ENCODE peak calls at places on chromosomes 3 and 15, in five cellular contexts. One of them, this sample, is unnamed.

GRCh38 chr15:78317145-78317836 is 17.9 kb upstream of the SKIC8 start:
- DNase-seq in HepG2: no peak
- DNase-seq in HEK293T: no peak
- DNase-seq in K562: peak; percentile 60
- DNase-seq in WTC11: no peak
- DNase-seq in this sample: no peak

GRCh38 chr3:43102773-43103480 is 3.0 kb downstream of the POMGNT2 start:
- DNase-seq in HEK293T: no peak
- DNase-seq in K562: no peak
- DNase-seq in HepG2: no peak
- DNase-seq in WTC11: no peak
- DNase-seq in this sample: no peak

GRCh38 chr3:102258666-102259227 is 176.1 kb upstream of the ZPLD1 start:
- DNase-seq in K562: no peak
- DNase-seq in HEK293T: no peak
- DNase-seq in WTC11: no peak
- DNase-seq in HepG2: no peak
- DNase-seq in this sample: no peak

GRCh38 chr15:66845266-66845785 is 143.3 kb downstream of the SMAD6 start:
- DNase-seq in K562: no peak
- DNase-seq in WTC11: no peak
- DNase-seq in HepG2: no peak
- DNase-seq in HEK293T: no peak
- DNase-seq in this sample: no peak

GRCh38 chr3:125157183-125157582 is 55.4 kb downstream of the SLC12A8 start:
- DNase-seq in WTC11: no peak
- DNase-seq in HepG2: no peak
- DNase-seq in K562: no peak
- DNase-seq in HEK293T: no peak
- DNase-seq in this sample: no peak

GRCh38 chr15:34435658-34436057 is 1.9 kb downstream of the GOLGA8A start:
- DNase-seq in HEK293T: no peak
- DNase-seq in WTC11: no peak
- DNase-seq in HepG2: no peak
- DNase-seq in K562: no peak
- DNase-seq in this sample: no peak

GRCh38 chr3:55074861-55075260 is 147.0 kb upstream of the LRTM1 start:
- DNase-seq in K562: no peak
- DNase-seq in HepG2: no peak
- DNase-seq in HEK293T: no peak
- DNase-seq in WTC11: no peak
- DNase-seq in this sample: no peak

GRCh38 chr15:84034831-84035753 is 200.5 kb upstream of the GOLGA6L4 start:
- DNase-seq in K562: peak; percentile 20
- DNase-seq in WTC11: peak; percentile 23
- DNase-seq in HEK293T: peak; percentile 64
- DNase-seq in HepG2: peak; percentile 6
- DNase-seq in this sample: no peak

GRCh38 chr3:177237206-177237605 is 39.9 kb upstream of the TBL1XR1 start:
- DNase-seq in HepG2: no peak
- DNase-seq in HEK293T: no peak
- DNase-seq in WTC11: no peak
- DNase-seq in K562: no peak
- DNase-seq in this sample: no peak

DNA sequence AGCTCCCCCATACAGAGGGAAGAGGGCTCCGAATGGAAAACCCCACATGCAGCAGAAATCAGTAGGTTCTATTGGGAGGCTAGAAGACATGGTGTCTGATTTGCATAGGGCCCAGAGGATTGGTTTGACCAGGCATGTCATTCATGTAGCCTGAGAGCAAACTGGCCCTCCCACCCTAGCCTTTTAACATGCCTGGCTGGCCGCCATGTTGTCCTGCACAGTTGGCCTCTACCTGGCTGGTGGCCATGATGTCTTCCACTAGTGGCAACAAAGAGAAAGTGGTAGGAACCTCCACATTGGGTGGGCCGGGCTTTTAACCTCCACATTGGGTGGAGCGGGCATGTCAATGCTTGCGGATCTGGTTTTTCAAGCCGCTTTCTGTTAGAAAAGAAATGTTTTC is 312.1 kb downstream of the TAFA4 start:
- DNase-seq in HEK293T: no peak
- DNase-seq in K562: no peak
- DNase-seq in HepG2: no peak
- DNase-seq in WTC11: no peak
- DNase-seq in this sample: no peak
- TF ChIP-seq SP1 in HEK293T: no peak
- TF ChIP-seq SP1 in K562: no peak
- TF ChIP-seq SP1 in HepG2: no peak
- TF ChIP-seq SP1 in WTC11: no peak
- TF ChIP-seq SP1 in this sample: no peak

DNA sequence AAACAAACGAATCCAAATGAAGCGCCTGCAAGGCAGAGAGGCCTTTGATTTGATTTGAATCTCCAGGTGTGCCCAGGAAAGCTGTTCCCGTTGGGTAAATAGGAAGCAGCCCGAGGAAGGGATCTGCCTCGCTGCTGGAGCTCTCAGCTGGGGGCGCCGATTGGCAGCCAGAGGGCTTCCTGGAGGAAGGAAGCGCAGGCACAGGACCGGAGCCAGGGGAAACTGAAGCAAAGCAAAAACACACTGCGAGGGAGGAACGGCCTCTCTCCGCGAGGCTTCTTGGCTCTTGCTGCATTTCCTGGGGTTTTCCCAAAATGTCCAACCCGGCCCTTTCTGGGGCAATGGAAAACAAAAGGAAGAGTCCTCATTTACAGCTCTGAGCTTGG is 80.3 kb downstream of the TMEM266 start:
- DNase-seq in WTC11: peak; percentile 38
- DNase-seq in HEK293T: no peak
- DNase-seq in HepG2: no peak
- DNase-seq in K562: no peak
- DNase-seq in this sample: no peak
- TF ChIP-seq SP1 in WTC11: no peak
- TF ChIP-seq SP1 in HEK293T: no peak
- TF ChIP-seq SP1 in HepG2: no peak
- TF ChIP-seq SP1 in K562: no peak
- TF ChIP-seq SP1 in this sample: no peak

DNA sequence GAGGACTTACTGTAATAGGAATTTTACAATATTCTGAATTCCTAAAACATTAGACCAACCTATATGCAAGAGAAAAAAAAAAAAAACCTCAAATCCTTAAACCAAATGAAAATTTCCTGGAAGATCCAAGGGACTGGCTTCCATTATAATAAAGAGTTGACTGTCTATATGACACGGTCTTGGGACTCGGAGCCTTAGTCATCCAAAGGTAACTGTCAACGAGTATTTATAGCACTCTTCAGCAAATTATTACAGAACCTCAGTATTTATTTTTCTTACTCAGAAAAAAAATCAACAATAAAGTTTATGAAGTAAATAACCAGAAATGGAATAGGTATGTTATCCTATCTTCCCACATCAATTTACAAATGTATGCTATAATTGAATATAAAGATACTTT is 66.0 kb downstream of the TTBK2 start:
- DNase-seq in K562: no peak
- DNase-seq in WTC11: no peak
- DNase-seq in HepG2: no peak
- DNase-seq in HEK293T: no peak
- DNase-seq in this sample: no peak
- TF ChIP-seq SP1 in K562: no peak
- TF ChIP-seq SP1 in WTC11: no peak
- TF ChIP-seq SP1 in HepG2: no peak
- TF ChIP-seq SP1 in HEK293T: no peak
- TF ChIP-seq SP1 in this sample: no peak

GRCh38 chr3:34111361-34111760 is 312.9 kb downstream of the PDCD6IP start:
- DNase-seq in K562: no peak
- DNase-seq in WTC11: no peak
- DNase-seq in HepG2: no peak
- DNase-seq in HEK293T: no peak
- DNase-seq in this sample: no peak

GRCh38 chr3:34109846-34110245 is 311.4 kb downstream of the PDCD6IP start:
- DNase-seq in HepG2: no peak
- DNase-seq in WTC11: no peak
- DNase-seq in K562: no peak
- DNase-seq in HEK293T: no peak
- DNase-seq in this sample: peak; percentile 31

GRCh38 chr3:34106879-34107278 is 308.4 kb downstream of the PDCD6IP start:
- DNase-seq in K562: peak; percentile 51
- DNase-seq in HepG2: no peak
- DNase-seq in HEK293T: peak; percentile 48
- DNase-seq in WTC11: peak; percentile 61
- DNase-seq in this sample: peak; percentile 51

GRCh38 chr3:34107669-34108068 is 309.2 kb downstream of the PDCD6IP start:
- DNase-seq in K562: no peak
- DNase-seq in HepG2: no peak
- DNase-seq in HEK293T: no peak
- DNase-seq in WTC11: no peak
- DNase-seq in this sample: peak; percentile 51

DNA sequence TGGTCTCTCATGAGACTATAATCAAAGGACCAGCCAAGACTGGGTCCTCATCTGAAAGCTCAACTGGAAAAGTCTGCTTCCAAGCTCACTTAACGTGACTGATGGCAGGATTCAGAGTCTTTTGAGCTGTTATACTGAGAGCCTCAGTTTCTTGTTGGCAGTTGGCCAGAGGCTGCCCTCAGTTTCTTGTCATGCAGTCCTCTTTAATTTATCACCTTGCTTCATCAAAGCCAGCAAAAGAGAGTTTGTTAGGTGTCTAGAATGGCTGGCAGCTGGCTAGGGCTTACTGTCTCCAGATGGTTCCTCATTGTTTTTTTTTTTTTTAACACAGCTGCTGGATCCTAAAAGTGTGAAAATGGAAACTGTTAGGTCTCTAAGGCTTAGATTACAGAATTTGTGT is 310.5 kb downstream of the PDCD6IP start:
- DNase-seq in HepG2: no peak
- DNase-seq in HEK293T: no peak
- DNase-seq in K562: no peak
- DNase-seq in WTC11: no peak
- DNase-seq in this sample: no peak
- TF ChIP-seq SP1 in HepG2: no peak
- TF ChIP-seq SP1 in HEK293T: no peak
- TF ChIP-seq SP1 in K562: no peak
- TF ChIP-seq SP1 in WTC11: no peak
- TF ChIP-seq SP1 in this sample: no peak

DNA sequence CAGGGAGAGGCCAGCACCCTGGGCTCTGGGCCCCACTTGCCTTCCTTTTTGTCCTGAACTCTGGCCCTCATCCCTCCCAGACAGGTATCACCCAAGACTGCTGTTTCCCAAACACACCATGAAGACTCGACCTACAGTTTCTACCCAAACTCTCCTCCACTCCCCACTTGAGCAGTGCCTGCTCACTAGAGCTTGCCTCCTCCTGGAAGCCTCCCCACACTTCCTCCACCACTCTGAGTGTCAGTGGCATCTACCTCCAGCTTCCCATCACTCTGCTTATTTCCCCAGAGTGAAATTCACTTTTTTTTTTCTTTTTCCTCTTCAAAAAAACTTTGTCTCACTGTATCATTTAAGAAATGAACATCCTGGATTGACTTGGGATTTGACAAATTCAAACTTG is 62.5 kb downstream of the IQSEC1 start:
- DNase-seq in HepG2: no peak
- DNase-seq in WTC11: no peak
- DNase-seq in HEK293T: no peak
- DNase-seq in K562: no peak
- DNase-seq in this sample: no peak
- TF ChIP-seq SP1 in HepG2: no peak
- TF ChIP-seq SP1 in WTC11: no peak
- TF ChIP-seq SP1 in HEK293T: no peak
- TF ChIP-seq SP1 in K562: no peak
- TF ChIP-seq SP1 in this sample: no peak

GRCh38 chr3:117019082-117019713 is 309.6 kb downstream of the TUSC7 start:
- DNase-seq in HEK293T: no peak
- DNase-seq in K562: no peak
- DNase-seq in HepG2: peak; percentile 10
- DNase-seq in WTC11: peak; percentile 70
- DNase-seq in this sample: no peak
- TF ChIP-seq SP1 in HEK293T: no peak
- TF ChIP-seq SP1 in K562: no peak
- TF ChIP-seq SP1 in HepG2: no peak
- TF ChIP-seq SP1 in WTC11: no peak
- TF ChIP-seq SP1 in this sample: no peak

DNA sequence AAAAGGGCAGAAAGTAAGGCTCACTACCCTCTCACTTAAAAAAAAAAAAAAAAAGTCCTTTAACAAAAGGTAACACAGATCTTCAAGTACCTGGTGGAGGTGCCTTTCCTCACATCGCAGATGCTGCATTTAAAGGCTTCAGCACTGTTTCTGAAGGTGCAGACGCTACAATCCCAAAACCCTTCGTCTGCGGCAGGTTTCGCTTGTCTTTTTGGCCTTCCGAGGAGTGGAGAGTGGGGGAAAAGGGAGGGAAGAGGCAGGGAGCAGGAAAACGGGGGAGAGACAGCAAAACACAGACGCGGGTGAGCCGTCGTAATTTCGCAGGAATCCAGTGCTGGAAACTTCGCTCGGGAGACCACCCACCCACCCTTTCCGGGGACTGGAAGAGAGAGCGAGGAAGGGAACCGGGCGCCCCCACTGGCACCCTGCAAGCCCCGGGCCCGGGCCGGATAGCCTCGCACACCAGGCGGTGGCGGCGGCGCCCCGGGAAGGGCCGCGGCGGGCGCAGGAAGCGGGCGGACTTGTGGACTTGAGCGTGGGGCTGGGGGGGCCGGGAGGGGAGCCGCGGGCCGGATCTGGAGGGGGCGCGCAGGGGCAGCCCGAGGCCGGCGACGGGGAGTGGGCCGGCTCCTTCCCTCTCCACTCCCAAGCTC is 401.7 kb downstream of the SHQ1 start:
- DNase-seq in K562: no peak
- DNase-seq in WTC11: no peak
- DNase-seq in HEK293T: peak; percentile 17
- DNase-seq in HepG2: no peak
- DNase-seq in this sample: no peak
- TF ChIP-seq SP1 in K562: no peak
- TF ChIP-seq SP1 in WTC11: peak; percentile 5
- TF ChIP-seq SP1 in HEK293T: no peak
- TF ChIP-seq SP1 in HepG2: peak; percentile 4
- TF ChIP-seq SP1 in this sample: no peak